ENCODE peak calls at places on chromosomes 5 and 9, in six cellular contexts. One of them, this sample, is unnamed. For H3K4me1 and H3K27me3, the result is how much of the 10 kb centered on the place peaks cover.

GRCh38 chr5:69032009-69032408 is 61.8 kb upstream of the SLC30A5 start:
- DNase-seq in spleen: no peak
- DNase-seq in transverse colon: no peak
- DNase-seq in uterus: no peak
- DNase-seq in adrenal gland: no peak
- DNase-seq in testis: no peak
- DNase-seq in this sample: no peak

GRCh38 chr9:133942206-133942975 is 49.7 kb downstream of the VAV2 start:
- DNase-seq in adrenal gland: no peak
- DNase-seq in spleen: peak
- DNase-seq in testis: no peak
- DNase-seq in uterus: no peak
- DNase-seq in transverse colon: no peak
- DNase-seq in this sample: peak

GRCh38 chr9:95880011-95880690 is 4.7 kb downstream of the ERCC6L2 start:
- DNase-seq in transverse colon: no peak
- DNase-seq in adrenal gland: no peak
- DNase-seq in testis: no peak
- DNase-seq in uterus: no peak
- DNase-seq in spleen: no peak
- DNase-seq in this sample: no peak

GRCh38 chr9:36148652-36149051 is 12.1 kb downstream of the GLIPR2 start:
- DNase-seq in adrenal gland: peak
- DNase-seq in uterus: peak
- DNase-seq in transverse colon: peak
- DNase-seq in testis: peak
- DNase-seq in spleen: peak
- DNase-seq in this sample: peak

GRCh38 chr9:127092041-127092608 is 30.3 kb downstream of the ANGPTL2 start:
- DNase-seq in transverse colon: no peak
- DNase-seq in adrenal gland: peak
- DNase-seq in uterus: no peak
- DNase-seq in testis: no peak
- DNase-seq in spleen: no peak
- DNase-seq in this sample: no peak

GRCh38 chr5:72618699-72619098 is 111.5 kb upstream of the ZNF366 start:
- DNase-seq in adrenal gland: no peak
- DNase-seq in transverse colon: no peak
- DNase-seq in uterus: no peak
- DNase-seq in spleen: no peak
- DNase-seq in testis: no peak
- DNase-seq in this sample: no peak

GRCh38 chr5:123115020-123115419 is 26.0 kb downstream of the PRDM6 start:
- DNase-seq in uterus: no peak
- DNase-seq in transverse colon: no peak
- DNase-seq in testis: no peak
- DNase-seq in adrenal gland: no peak
- DNase-seq in spleen: no peak
- DNase-seq in this sample: no peak

GRCh38 chr9:127388856-127389238 is 8.1 kb upstream of the SLC2A8 start:
- DNase-seq in transverse colon: no peak
- DNase-seq in testis: no peak
- DNase-seq in spleen: no peak
- DNase-seq in adrenal gland: peak
- DNase-seq in uterus: no peak
- DNase-seq in this sample: no peak

GRCh38 chr9:91663858-91664257 is 240.2 kb upstream of the NFIL3 start:
- DNase-seq in spleen: no peak
- DNase-seq in adrenal gland: no peak
- DNase-seq in transverse colon: no peak
- DNase-seq in testis: no peak
- DNase-seq in uterus: no peak
- DNase-seq in this sample: no peak

GRCh38 chr5:1661311-1661710 is 137.6 kb upstream of the LPCAT1 start:
- DNase-seq in transverse colon: no peak
- DNase-seq in uterus: no peak
- DNase-seq in adrenal gland: no peak
- DNase-seq in spleen: no peak
- DNase-seq in testis: no peak
- DNase-seq in this sample: no peak

GRCh38 chr9:108040783-108041182 is 551.2 kb upstream of the KLF4 start:
- DNase-seq in transverse colon: no peak
- DNase-seq in testis: no peak
- DNase-seq in adrenal gland: no peak
- DNase-seq in uterus: no peak
- DNase-seq in spleen: no peak
- DNase-seq in this sample: no peak

GRCh38 chr5:54178991-54179390 is 131.4 kb downstream of the ARL15 start:
- DNase-seq in transverse colon: no peak
- DNase-seq in uterus: no peak
- DNase-seq in spleen: no peak
- DNase-seq in testis: no peak
- DNase-seq in adrenal gland: no peak
- DNase-seq in this sample: no peak

GRCh38 chr9:133120343-133121199 is 469 bp downstream of the RALGDS start:
- DNase-seq in spleen: peak
- DNase-seq in transverse colon: no peak
- DNase-seq in testis: no peak
- DNase-seq in uterus: no peak
- DNase-seq in adrenal gland: no peak
- DNase-seq in this sample: no peak

GRCh38 chr5:80141147-80141671 is 106.1 kb downstream of the THBS4 start:
- DNase-seq in spleen: peak
- DNase-seq in adrenal gland: peak
- DNase-seq in transverse colon: peak
- DNase-seq in uterus: peak
- DNase-seq in testis: peak
- DNase-seq in this sample: peak

DNA sequence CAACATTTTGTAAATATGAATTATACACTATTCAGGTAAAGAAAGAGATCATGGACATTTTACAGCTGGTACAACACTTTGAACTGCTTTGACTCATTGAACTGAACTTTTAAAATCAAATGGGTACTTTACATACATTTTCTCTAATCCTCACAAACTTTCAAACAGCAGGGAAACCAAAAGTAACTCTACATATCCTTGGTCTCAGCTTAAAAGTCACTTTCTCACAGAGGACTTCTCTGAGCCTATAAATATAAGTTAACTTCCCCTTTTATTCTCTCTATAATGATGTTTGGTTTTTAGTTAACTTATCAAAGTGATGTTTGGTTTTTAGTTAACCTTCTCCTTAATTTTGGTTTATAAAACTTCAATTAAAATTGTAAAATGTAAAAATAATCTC is 209.8 kb downstream of the MCTP1 start:
- DNase-seq in testis: no peak
- DNase-seq in adrenal gland: no peak
- DNase-seq in spleen: no peak
- DNase-seq in uterus: no peak
- DNase-seq in transverse colon: no peak
- DNase-seq in this sample: no peak
- H3K4me1 ChIP-seq in testis: under half
- H3K4me1 ChIP-seq in adrenal gland: under half
- H3K4me1 ChIP-seq in spleen: under half
- H3K4me1 ChIP-seq in uterus: under half
- H3K4me1 ChIP-seq in transverse colon: under half
- H3K4me1 ChIP-seq in this sample: under half

GRCh38 chr9:137277329-137278041 is at the start of gene TOR4A:
- DNase-seq in spleen: peak
- DNase-seq in transverse colon: peak
- DNase-seq in adrenal gland: peak
- DNase-seq in uterus: peak
- DNase-seq in testis: peak
- DNase-seq in this sample: peak

GRCh38 chr9:137275937-137276756 is 1.4 kb upstream of the TOR4A start:
- DNase-seq in uterus: no peak
- DNase-seq in testis: no peak
- DNase-seq in adrenal gland: no peak
- DNase-seq in transverse colon: no peak
- DNase-seq in spleen: peak
- DNase-seq in this sample: no peak

GRCh38 chr9:137275203-137275936 is 2.2 kb upstream of the TOR4A start:
- DNase-seq in spleen: peak
- DNase-seq in testis: no peak
- DNase-seq in transverse colon: no peak
- DNase-seq in adrenal gland: no peak
- DNase-seq in uterus: no peak
- DNase-seq in this sample: peak

GRCh38 chr9:137278061-137278912 is 761 bp downstream of the TOR4A start:
- DNase-seq in testis: no peak
- DNase-seq in adrenal gland: no peak
- DNase-seq in transverse colon: peak
- DNase-seq in uterus: peak
- DNase-seq in spleen: peak
- DNase-seq in this sample: peak

GRCh38 chr9:137276757-137277328 is 683 bp upstream of the TOR4A start:
- DNase-seq in testis: peak
- DNase-seq in spleen: peak
- DNase-seq in adrenal gland: peak
- DNase-seq in transverse colon: peak
- DNase-seq in uterus: peak
- DNase-seq in this sample: peak
- H3K27me3 ChIP-seq in testis: under half
- H3K27me3 ChIP-seq in spleen: under half
- H3K27me3 ChIP-seq in adrenal gland: under half
- H3K27me3 ChIP-seq in transverse colon: under half
- H3K27me3 ChIP-seq in uterus: under half
- H3K27me3 ChIP-seq in this sample: under half

GRCh38 chr5:141846031-141846430 is 32.2 kb downstream of the PCDH1 start:
- DNase-seq in uterus: no peak
- DNase-seq in spleen: no peak
- DNase-seq in testis: peak
- DNase-seq in adrenal gland: no peak
- DNase-seq in transverse colon: no peak
- DNase-seq in this sample: no peak
- H3K4me1 ChIP-seq in uterus: under half
- H3K4me1 ChIP-seq in spleen: under half
- H3K4me1 ChIP-seq in testis: under half
- H3K4me1 ChIP-seq in adrenal gland: under half
- H3K4me1 ChIP-seq in transverse colon: half or more
- H3K4me1 ChIP-seq in this sample: under half

DNA sequence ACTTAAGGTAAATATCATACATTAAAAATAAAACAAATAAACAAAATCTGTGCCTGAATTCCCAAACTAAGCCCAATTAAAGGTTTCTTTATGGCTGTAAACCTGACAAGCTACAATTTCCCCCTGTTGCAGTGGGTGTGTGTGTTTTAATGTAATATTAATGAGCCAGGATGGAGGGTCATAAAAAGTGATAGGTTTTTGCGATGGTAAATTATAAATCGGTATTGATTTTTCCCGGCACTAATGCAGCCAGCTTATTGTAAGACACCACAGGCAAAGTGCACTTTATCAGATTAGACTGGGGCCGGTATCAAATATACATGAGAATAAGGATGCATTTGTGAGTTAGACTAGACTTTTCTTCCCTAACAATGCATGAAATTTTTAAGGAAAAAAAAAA is 120.4 kb downstream of the EBF1 start:
- DNase-seq in transverse colon: no peak
- DNase-seq in spleen: no peak
- DNase-seq in adrenal gland: no peak
- DNase-seq in uterus: no peak
- DNase-seq in testis: no peak
- DNase-seq in this sample: no peak
- H3K27me3 ChIP-seq in transverse colon: under half
- H3K27me3 ChIP-seq in spleen: under half
- H3K27me3 ChIP-seq in adrenal gland: under half
- H3K27me3 ChIP-seq in uterus: under half
- H3K27me3 ChIP-seq in testis: under half
- H3K27me3 ChIP-seq in this sample: under half

DNA sequence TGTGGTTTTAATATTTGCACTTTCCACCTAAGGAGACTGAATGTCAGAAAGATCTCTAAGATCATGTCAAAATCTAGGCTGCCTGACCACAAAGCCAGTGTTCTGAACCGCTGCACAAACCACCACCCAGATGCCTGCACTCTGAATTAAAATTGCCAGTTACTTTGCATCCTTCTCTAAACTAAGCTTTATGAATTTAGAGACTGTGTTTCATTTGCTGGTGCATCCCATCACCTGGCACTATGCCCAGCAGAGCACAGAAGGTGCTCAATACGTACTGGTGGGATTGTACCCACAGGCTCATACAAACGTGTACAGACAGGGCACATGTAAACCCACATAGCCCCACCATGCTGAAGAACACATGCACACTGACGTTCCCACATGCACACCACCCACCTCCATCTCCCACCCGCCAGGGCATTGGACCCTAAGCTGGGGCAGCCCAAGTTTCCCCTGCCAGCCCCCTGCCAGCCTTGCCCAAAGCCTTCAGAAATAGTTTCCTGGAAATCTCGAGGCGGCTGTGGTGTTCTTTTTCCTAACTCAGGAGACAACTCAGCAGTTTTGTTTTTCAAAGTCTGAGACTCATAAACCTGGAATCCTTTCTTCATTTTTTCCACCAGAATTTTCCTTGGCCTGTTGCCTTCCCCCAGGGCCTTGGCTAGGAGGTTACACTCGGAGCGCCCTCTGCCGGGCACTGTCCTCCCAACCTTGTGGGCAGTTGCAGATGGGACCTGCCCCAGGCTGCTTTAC is 9.6 kb upstream of the TRAF1 start:
- DNase-seq in transverse colon: peak
- DNase-seq in adrenal gland: peak
- DNase-seq in testis: peak
- DNase-seq in uterus: peak
- DNase-seq in spleen: peak
- DNase-seq in this sample: peak
- H3K4me1 ChIP-seq in transverse colon: half or more
- H3K4me1 ChIP-seq in adrenal gland: under half
- H3K4me1 ChIP-seq in testis: under half
- H3K4me1 ChIP-seq in uterus: under half
- H3K4me1 ChIP-seq in spleen: half or more
- H3K4me1 ChIP-seq in this sample: under half

GRCh38 chr9:137138701-137139467 is at the start of gene GRIN1:
- DNase-seq in adrenal gland: peak
- DNase-seq in spleen: no peak
- DNase-seq in transverse colon: no peak
- DNase-seq in uterus: no peak
- DNase-seq in testis: no peak
- DNase-seq in this sample: peak
- H3K27me3 ChIP-seq in adrenal gland: half or more
- H3K27me3 ChIP-seq in spleen: half or more
- H3K27me3 ChIP-seq in transverse colon: half or more
- H3K27me3 ChIP-seq in uterus: under half
- H3K27me3 ChIP-seq in testis: under half
- H3K27me3 ChIP-seq in this sample: under half

This sample was measured in right cardiac atrium.